ENCODE peak calls at places on chromosome X, in eight cellular contexts. M is anterior cingulate cortex; E is fibroblast of lung; V is endodermal cell; T is AG09319; C is iPS-NIHi11; L is NCI-H2081; X is stimulated activated effector memory CD8-positive, alpha-beta T cell treated with anti-CD3 and anti-CD28 coated beads, Interleukin-12 subunit alpha, Interleukin-12 subunit beta, amount 100 ng/mL, for 72 hours. B is an unnamed sample.

GRCh38 chrX:96311366-96311765 is 373.3 kb upstream of the DIAPH2 start:
- DNase-seq in M (no peak), E (no peak), V (peak; percentile 59), T (no peak), C (no peak), L (no peak), X (no peak), B (no peak)

GRCh38 chrX:124026529-124026928 is 65.0 kb downstream of the STAG2 start:
- DNase-seq in M (no peak), E (no peak), V (no peak), T (no peak), C (no peak), L (no peak), X (no peak), B (no peak)

GRCh38 chrX:9825129-9825865 is 39.1 kb downstream of the SHROOM2 start:
- DNase-seq in M (no peak), E (peak; percentile 12), V (no peak), T (no peak), C (no peak), L (no peak), X (no peak), B (no peak)

GRCh38 chrX:44570524-44570923 is 27.9 kb upstream of the FUNDC1 start:
- DNase-seq in M (no peak), E (peak; percentile 54), V (no peak), T (no peak), C (no peak), L (no peak), X (no peak), B (no peak)

GRCh38 chrX:70279081-70279480 is 2.9 kb upstream of the RAB41 start:
- DNase-seq in M (no peak), E (no peak), V (no peak), T (no peak), C (no peak), L (no peak), X (no peak), B (no peak)

GRCh38 chrX:7462110-7462509 is 314.2 kb upstream of the PUDP start:
- DNase-seq in M (no peak), E (no peak), V (no peak), T (no peak), C (no peak), L (no peak), X (no peak), B (no peak)

GRCh38 chrX:104351173-104351769 is 96.5 kb upstream of the ESX1 start:
- DNase-seq in M (no peak), E (peak; percentile 61), V (no peak), T (peak; percentile 5), C (peak; percentile 3), L (no peak), X (no peak), B (peak; percentile 37)

GRCh38 chrX:155148724-155149537 is 67.3 kb upstream of the VBP1 start:
- DNase-seq in M (no peak), E (peak; percentile 16), V (peak; percentile 74), T (no peak), C (peak; percentile 46), L (no peak), X (peak; percentile 13), B (no peak)

GRCh38 chrX:618761-619450 is 11.7 kb upstream of the SHOX start:
- DNase-seq in M (no peak), E (no peak), V (peak; percentile 46), T (no peak), C (no peak), L (no peak), X (no peak), B (no peak)

GRCh38 chrX:131626681-131627296 is 82.9 kb downstream of the OR13H1 start:
- DNase-seq in M (no peak), E (peak; percentile 66), V (peak; percentile 38), T (no peak), C (peak; percentile 16), L (no peak), X (no peak), B (no peak)

GRCh38 chrX:18252644-18253359 is 32.1 kb upstream of the BEND2 start:
- DNase-seq in M (no peak), E (peak; percentile 29), V (no peak), T (no peak), C (peak; percentile 3), L (no peak), X (no peak), B (no peak)

GRCh38 chrX:45322382-45322781 is 121.7 kb upstream of the DIPK2B start:
- DNase-seq in M (no peak), E (peak; percentile 87), V (peak; percentile 59), T (peak; percentile 57), C (peak; percentile 21), L (peak; percentile 21), X (no peak), B (no peak)

GRCh38 chrX:13283512-13283911 is 36.3 kb downstream of the ATXN3L start:
- DNase-seq in M (no peak), E (no peak), V (peak; percentile 57), T (no peak), C (no peak), L (no peak), X (no peak), B (no peak)

GRCh38 chrX:31508338-31508737 is 436.5 kb upstream of the FTHL17 start:
- DNase-seq in M (no peak), E (peak; percentile 49), V (no peak), T (no peak), C (no peak), L (no peak), X (no peak), B (no peak)

GRCh38 chrX:69290327-69290726 is 125.1 kb upstream of the PJA1 start:
- DNase-seq in M (no peak), E (no peak), V (no peak), T (no peak), C (no peak), L (no peak), X (no peak), B (no peak)

GRCh38 chrX:140318306-140318705 is 186.6 kb downstream of the SOX3 start:
- DNase-seq in M (no peak), E (no peak), V (no peak), T (no peak), C (no peak), L (no peak), X (no peak), B (no peak)

GRCh38 chrX:115948018-115948923 is 222.3 kb upstream of the AGTR2 start:
- DNase-seq in M (no peak), E (no peak), V (peak; percentile 44), T (no peak), C (no peak), L (no peak), X (no peak), B (no peak)

GRCh38 chrX:54178100-54178940 is 4.7 kb downstream of the FAM120C start:
- DNase-seq in M (no peak), E (peak; percentile 86), V (no peak), T (peak; percentile 25), C (no peak), L (no peak), X (no peak), B (no peak)

GRCh38 chrX:131746491-131746968 is 202.7 kb downstream of the OR13H1 start:
- DNase-seq in M (no peak), E (no peak), V (peak; percentile 66), T (peak; percentile 71), C (no peak), L (peak; percentile 63), X (no peak), B (no peak)

GRCh38 chrX:30657542-30658238 is 4.5 kb downstream of the GK start:
- DNase-seq in M (no peak), E (peak; percentile 47), V (no peak), T (no peak), C (no peak), L (no peak), X (no peak), B (no peak)

GRCh38 chrX:22122510-22122909 is 90.4 kb downstream of the PHEX start:
- DNase-seq in M (no peak), E (peak; percentile 94), V (no peak), T (no peak), C (no peak), L (no peak), X (no peak), B (no peak)

GRCh38 chrX:14027031-14027430 is 2.7 kb downstream of the GEMIN8 start:
- DNase-seq in M (peak; percentile 1), E (no peak), V (no peak), T (no peak), C (no peak), L (no peak), X (no peak), B (no peak)

GRCh38 chrX:134525086-134525792 is 65.3 kb downstream of the HPRT1 start:
- DNase-seq in M (no peak), E (no peak), V (no peak), T (no peak), C (no peak), L (no peak), X (no peak), B (no peak)